ENCODE peak calls at places on chromosomes 11 and 22, in seven cellular contexts. F, S, U, R, X, C and L are unnamed samples.

GRCh38 chr22:45344339-45344738 is 34.6 kb downstream of the FAM118A start:
- DNase-seq in F (no peak), S (no peak), U (no peak), R (no peak), X (no peak), C (no peak), L (no peak)

GRCh38 chr11:44623321-44623715 is 57.9 kb downstream of the CD82 start:
- DNase-seq in F (no peak), S (no peak), U (no peak), R (no peak), X (no peak), C (no peak), L (no peak)

GRCh38 chr11:78318321-78318720 is 99.3 kb downstream of the GAB2 start:
- DNase-seq in F (no peak), S (no peak), U (no peak), R (no peak), X (no peak), C (no peak), L (no peak)

GRCh38 chr11:85725510-85726258 is 39.7 kb upstream of the CCDC89 start:
- DNase-seq in F (no peak), S (peak), U (peak), R (peak), X (no peak), C (peak), L (peak)

GRCh38 chr11:127451852-127452251 is 451.3 kb upstream of the KIRREL3 start:
- DNase-seq in F (no peak), S (no peak), U (no peak), R (no peak), X (no peak), C (no peak), L (no peak)

GRCh38 chr11:27250867-27251266 is 112.1 kb downstream of the CCDC34 start:
- DNase-seq in F (no peak), S (no peak), U (no peak), R (no peak), X (no peak), C (no peak), L (no peak)

GRCh38 chr11:39374963-39375698 is 2084.3 kb downstream of the LRRC4C start:
- DNase-seq in F (no peak), S (peak), U (no peak), R (no peak), X (no peak), C (peak), L (no peak)

GRCh38 chr11:17573526-17573925 is 26.5 kb downstream of the OTOG start:
- DNase-seq in F (no peak), S (no peak), U (no peak), R (no peak), X (no peak), C (no peak), L (no peak)

GRCh38 chr11:2537010-2537695 is 92.3 kb downstream of the KCNQ1 start:
- DNase-seq in F (no peak), S (no peak), U (no peak), R (no peak), X (peak), C (no peak), L (no peak)

GRCh38 chr22:37501176-37501609 is 15.0 kb upstream of the MFNG start:
- DNase-seq in F (no peak), S (no peak), U (no peak), R (no peak), X (no peak), C (no peak), L (no peak)

GRCh38 chr11:16086229-16086628 is 270.1 kb downstream of the SOX6 start:
- DNase-seq in F (no peak), S (no peak), U (no peak), R (no peak), X (no peak), C (no peak), L (no peak)

GRCh38 chr22:36384766-36385400 is 2.9 kb downstream of the MYH9 start:
- DNase-seq in F (no peak), S (no peak), U (no peak), R (no peak), X (no peak), C (no peak), L (no peak)

GRCh38 chr22:48953830-48954229 is 873.8 kb downstream of the BRD1 start:
- DNase-seq in F (no peak), S (no peak), U (no peak), R (no peak), X (no peak), C (no peak), L (no peak)

GRCh38 chr11:1199689-1200610 is 22.9 kb upstream of the MUC5B start:
- DNase-seq in F (no peak), S (no peak), U (no peak), R (no peak), X (peak), C (no peak), L (no peak)

GRCh38 chr11:133064152-133064877 is 468.0 kb downstream of the OPCML start:
- DNase-seq in F (peak), S (no peak), U (peak), R (peak), X (peak), C (peak), L (no peak)

GRCh38 chr11:4551346-4551979 is 6.5 kb downstream of the OR52M1 start:
- DNase-seq in F (peak), S (no peak), U (no peak), R (peak), X (no peak), C (peak), L (no peak)
- TF ChIP-seq CTCF in F (peak), S (no peak), U (peak), R (peak), X (peak), C (peak), L (peak)

GRCh38 chr11:22778642-22779041 is 51.0 kb downstream of the SVIP start:
- DNase-seq in F (no peak), S (no peak), U (no peak), R (no peak), X (no peak), C (peak), L (no peak)
- TF ChIP-seq CTCF in F (no peak), S (no peak), U (no peak), R (no peak), X (no peak), C (no peak), L (no peak)

DNA sequence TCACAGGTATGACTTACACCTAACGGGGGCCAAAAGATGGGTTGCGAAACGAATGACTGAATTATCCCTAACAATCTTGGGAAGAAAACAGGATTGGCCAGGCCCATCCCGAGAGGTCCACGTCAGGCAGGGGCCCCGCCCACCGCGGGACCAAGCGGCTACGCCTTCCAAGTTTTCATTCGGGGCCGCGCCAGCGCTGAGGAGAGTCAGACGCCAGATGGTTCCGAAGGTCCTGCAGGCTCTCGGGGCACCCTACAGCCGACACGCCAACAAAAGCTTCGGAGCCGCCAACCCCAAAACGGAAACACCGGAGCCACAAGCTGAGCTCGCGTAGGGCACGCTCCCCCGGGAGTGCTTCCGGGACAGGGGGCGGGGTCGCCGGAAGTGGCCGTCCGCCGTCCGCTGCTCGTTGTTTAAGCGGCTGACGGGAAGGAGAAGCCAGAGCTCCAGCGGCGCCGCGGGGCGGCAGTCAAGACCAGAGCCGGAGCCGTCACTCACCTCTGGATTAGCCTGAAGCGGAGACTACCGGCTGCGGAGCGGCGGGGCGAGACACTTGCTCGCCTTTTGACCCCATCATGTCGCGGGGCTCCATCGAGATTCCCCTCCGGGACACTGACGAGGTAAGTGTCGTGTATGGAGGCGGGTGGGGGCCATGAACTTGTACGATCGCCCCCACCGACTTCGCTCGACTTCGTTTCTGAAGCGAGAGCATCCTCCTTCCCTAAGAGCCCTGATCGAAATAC is at the start of gene CTR9:
- DNase-seq in F (peak), S (peak), U (peak), R (peak), X (peak), C (peak), L (peak)
- TF ChIP-seq CTCF in F (no peak), S (peak), U (peak), R (peak), X (peak), C (peak), L (peak)

GRCh38 chr11:41660585-41660984 is 201.1 kb upstream of the LRRC4C start:
- DNase-seq in F (no peak), S (no peak), U (no peak), R (no peak), X (no peak), C (no peak), L (no peak)
- TF ChIP-seq CTCF in F (no peak), S (no peak), U (no peak), R (peak), X (no peak), C (no peak), L (no peak)

DNA sequence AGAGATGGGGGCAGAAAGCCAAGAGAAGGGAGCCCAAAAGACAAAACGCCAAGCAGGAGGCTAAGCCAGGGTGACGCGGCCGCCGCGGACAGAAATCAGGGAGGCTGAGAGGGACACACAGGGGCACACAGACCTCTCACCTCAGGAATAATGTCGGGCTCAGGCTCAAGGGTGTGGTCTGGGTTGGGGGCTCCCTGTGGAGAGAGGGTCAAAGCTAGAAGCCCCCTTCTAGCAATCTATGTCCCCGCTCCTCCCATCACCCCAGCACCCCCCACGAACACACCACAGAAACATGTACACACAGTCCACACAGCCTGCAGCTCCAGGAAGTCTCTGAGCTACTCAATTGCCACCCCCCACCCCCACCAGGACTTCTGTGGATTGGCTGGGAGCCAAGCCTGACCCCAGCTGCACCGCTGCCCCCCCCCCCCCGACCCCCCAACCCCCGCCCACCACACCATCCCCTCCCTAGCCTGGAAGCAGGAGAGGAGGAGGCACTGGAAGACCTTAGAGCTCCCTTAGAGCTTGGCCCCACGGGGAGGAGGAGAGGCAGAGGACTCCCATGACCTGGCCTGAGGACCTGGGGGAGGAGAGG is 6.9 kb downstream of the BCL9L start:
- DNase-seq in F (no peak), S (no peak), U (no peak), R (no peak), X (no peak), C (no peak), L (no peak)
- TF ChIP-seq CTCF in F (no peak), S (no peak), U (no peak), R (no peak), X (no peak), C (no peak), L (no peak)